ENCODE peak calls at places on chromosome 12, in ten cellular contexts. I, R, V, G, M, E, Q, C, O and H are unnamed samples.

GRCh38 chr12:115337693-115338543 is 653.9 kb upstream of the TBX3 start:
- DNase-seq in M (peak; percentile 68), E (no peak), C (peak; percentile 74), G (no peak), V (peak; percentile 48), Q (peak; percentile 55), R (peak; percentile 8), O (peak; percentile 83), I (peak; percentile 98), H (no peak)

GRCh38 chr12:124386661-124387509 is 92.0 kb downstream of the RFLNA start:
- DNase-seq in O (no peak), C (no peak), R (peak; percentile 18), I (no peak), G (no peak), E (no peak), V (peak; percentile 53), M (peak; percentile 37), Q (no peak), H (no peak)

GRCh38 chr12:90999946-91000345 is 4.8 kb downstream of the EPYC start:
- DNase-seq in O (no peak), V (no peak), E (no peak), Q (no peak), R (no peak), C (no peak), I (peak; percentile 48), M (no peak), G (no peak), H (no peak)

GRCh38 chr12:57095440-57095839 is 6.5 kb downstream of the NAB2 start:
- DNase-seq in G (no peak), C (no peak), E (no peak), R (no peak), I (no peak), Q (no peak), V (no peak), O (no peak), M (no peak), H (no peak)

GRCh38 chr12:26723379-26724308 is 109.3 kb downstream of the ITPR2 start:
- DNase-seq in R (peak; percentile 63), M (peak; percentile 42), G (no peak), I (peak; percentile 78), E (no peak), V (no peak), O (peak; percentile 76), C (peak; percentile 35), Q (no peak), H (no peak)

GRCh38 chr12:88501976-88502938 is 78.0 kb downstream of the KITLG start:
- DNase-seq in E (no peak), I (peak; percentile 48), G (no peak), C (no peak), M (no peak), R (no peak), V (no peak), O (peak; percentile 61), Q (no peak), H (no peak)

GRCh38 chr12:50057000-50057841 is at the start of gene ASIC1:
- DNase-seq in V (no peak), Q (peak; percentile 77), C (peak; percentile 61), G (peak; percentile 11), I (peak; percentile 67), O (peak; percentile 81), E (peak; percentile 87), M (peak; percentile 72), R (peak; percentile 62), H (peak; percentile 73)

GRCh38 chr12:9872743-9873142 is 3.6 kb upstream of the CLEC2B start:
- DNase-seq in R (no peak), Q (peak; percentile 31), O (no peak), M (no peak), V (no peak), I (no peak), C (no peak), G (no peak), E (peak; percentile 75), H (no peak)

GRCh38 chr12:15534322-15534721 is 212.0 kb downstream of the PTPRO start:
- DNase-seq in O (peak; percentile 23), R (no peak), G (no peak), M (no peak), E (no peak), Q (no peak), V (no peak), I (peak; percentile 47), C (no peak), H (no peak)

GRCh38 chr12:54019924-54020586 is 8.2 kb upstream of the HOXC6 start:
- DNase-seq in G (no peak), R (no peak), I (no peak), O (no peak), C (no peak), V (no peak), Q (no peak), E (no peak), M (no peak), H (no peak)

GRCh38 chr12:89156862-89157262 is 195.4 kb downstream of the DUSP6 start:
- DNase-seq in V (no peak), Q (no peak), E (no peak), M (no peak), C (no peak), O (peak; percentile 68), R (peak; percentile 72), I (peak; percentile 67), G (no peak), H (no peak)

GRCh38 chr12:130880411-130880885 is 8.6 kb downstream of the RAN start:
- DNase-seq in O (no peak), I (no peak), Q (no peak), V (no peak), M (no peak), C (no peak), E (no peak), R (no peak), G (no peak), H (no peak)

DNA sequence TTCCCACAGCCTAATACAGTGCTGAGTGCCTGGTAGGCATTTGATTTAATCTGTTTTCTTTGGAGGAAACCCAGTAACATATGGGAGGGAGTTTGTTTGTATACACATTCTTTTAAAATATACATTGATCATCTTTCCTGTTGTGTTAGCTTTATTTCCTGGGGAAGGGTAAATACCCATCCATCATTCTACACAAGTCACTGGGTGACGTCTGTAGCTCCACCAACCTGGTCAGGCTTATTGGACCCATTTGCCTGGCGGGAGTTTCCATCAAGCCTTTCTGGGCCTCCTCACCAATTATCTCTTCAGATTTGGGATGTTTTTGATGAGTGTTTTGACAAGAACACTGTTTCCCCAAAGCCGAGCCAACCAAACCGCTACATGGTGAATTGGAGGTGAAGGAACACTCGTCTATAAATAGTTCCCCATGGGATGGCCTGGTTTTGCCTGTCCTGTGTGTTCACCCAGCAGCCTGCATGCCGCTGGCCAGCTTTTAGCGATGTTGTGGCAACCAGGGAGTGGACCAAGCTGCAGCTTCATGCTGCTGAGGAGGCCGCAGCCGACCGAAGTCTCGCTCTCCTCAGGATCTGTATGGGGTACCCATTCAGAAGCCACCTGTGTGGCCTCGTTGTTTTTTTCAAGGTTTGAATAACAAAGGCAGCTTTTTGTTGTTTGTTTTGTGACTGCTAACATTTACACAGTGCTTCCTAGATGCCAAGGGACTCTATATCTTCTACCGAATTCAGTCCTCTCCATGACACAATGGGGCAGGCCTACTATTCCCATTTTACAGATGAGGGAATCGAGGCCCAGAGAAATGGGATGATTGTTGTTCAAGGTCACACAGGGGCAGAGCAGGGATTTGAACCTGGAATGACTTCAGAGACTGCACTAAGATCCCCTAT is 22.6 kb downstream of the PLXNC1 start:
- DNase-seq in Q (peak; percentile 69), C (no peak), V (no peak), E (no peak), R (no peak), G (no peak), I (no peak), O (no peak), M (no peak), H (no peak)
- H3K27me3 ChIP-seq in Q (peaks cover 80% of the 10 kb centered on the region), C (no peaks in the 10 kb centered on the region), V (no peaks in the 10 kb centered on the region), E (no peaks in the 10 kb centered on the region), R (peaks cover 23% of the 10 kb centered on the region), G (no peaks in the 10 kb centered on the region), I (peaks cover 24% of the 10 kb centered on the region), O (peaks cover 6% of the 10 kb centered on the region), M (no peaks in the 10 kb centered on the region), H (no peaks in the 10 kb centered on the region)

GRCh38 chr12:75714462-75715322 is 203.3 kb upstream of the KRR1 start:
- DNase-seq in V (no peak), R (peak; percentile 21), G (no peak), I (peak; percentile 16), Q (no peak), E (no peak), M (no peak), C (no peak), O (no peak), H (no peak)
- H3K27ac ChIP-seq in V (no peak overlapping the region), R (no peak overlapping the region), G (no peak overlapping the region), I (no peak overlapping the region), Q (no peak overlapping the region), E (no peak overlapping the region), M (no peak overlapping the region), C (no peak overlapping the region), O (no peak overlapping the region), H (no peak overlapping the region)

GRCh38 chr12:1533602-1534304 is 60.6 kb downstream of the FBXL14 start:
- DNase-seq in I (peak; percentile 43), M (no peak), G (no peak), R (no peak), Q (peak; percentile 25), V (no peak), C (no peak), E (no peak), O (no peak), H (no peak)

GRCh38 chr12:1534708-1535107 is 59.7 kb downstream of the FBXL14 start:
- DNase-seq in R (no peak), G (no peak), Q (peak; percentile 25), V (no peak), E (no peak), M (no peak), I (no peak), C (no peak), O (no peak), H (no peak)

GRCh38 chr12:1533205-1533601 is 61.2 kb downstream of the FBXL14 start:
- DNase-seq in C (no peak), E (no peak), I (no peak), G (no peak), O (no peak), R (no peak), Q (peak; percentile 17), V (no peak), M (no peak), H (no peak)

GRCh38 chr12:1539135-1539534 is 55.2 kb downstream of the FBXL14 start:
- DNase-seq in Q (no peak), C (no peak), R (no peak), I (no peak), O (no peak), M (no peak), E (no peak), G (no peak), V (no peak), H (no peak)

DNA sequence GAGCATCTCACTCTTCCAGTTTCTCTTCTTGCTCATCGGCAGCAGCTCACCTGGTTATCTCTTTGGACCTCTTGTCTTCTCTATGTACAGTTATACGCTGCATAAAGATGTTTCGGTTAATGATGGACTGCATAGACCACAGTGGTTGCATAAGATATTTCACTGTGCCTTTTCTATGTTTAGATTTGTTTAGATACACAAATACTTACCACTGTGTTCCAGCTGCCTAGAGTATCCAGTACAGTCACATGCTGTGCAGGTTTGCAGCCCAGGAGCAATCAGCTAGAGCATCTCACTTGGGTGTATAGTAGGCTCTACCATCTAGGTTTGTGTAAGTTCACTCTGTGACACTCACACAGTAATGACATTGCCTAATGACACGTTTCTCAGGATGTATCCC is 57.6 kb downstream of the FBXL14 start:
- DNase-seq in C (no peak), M (no peak), I (peak; percentile 42), G (no peak), E (no peak), R (no peak), V (no peak), Q (no peak), O (no peak), H (no peak)
- H3K27me3 ChIP-seq in C (peaks cover under 1% of the 10 kb centered on the region), M (no peaks in the 10 kb centered on the region), I (no peaks in the 10 kb centered on the region), G (peaks cover 31% of the 10 kb centered on the region), E (peaks cover 4% of the 10 kb centered on the region), R (peaks cover 50% of the 10 kb centered on the region), V (peaks cover 17% of the 10 kb centered on the region), Q (peaks cover 15% of the 10 kb centered on the region), O (no peaks in the 10 kb centered on the region), H (peaks cover 27% of the 10 kb centered on the region)

GRCh38 chr12:102814691-102815367 is 102.2 kb downstream of the PAH start:
- DNase-seq in C (peak; percentile 52), G (no peak), R (no peak), O (no peak), M (peak; percentile 33), V (no peak), Q (no peak), E (no peak), I (no peak), H (no peak)
- H3K27ac ChIP-seq in C (peak overlapping the region; percentile 5), G (no peak overlapping the region), R (no peak overlapping the region), O (no peak overlapping the region), M (no peak overlapping the region), V (no peak overlapping the region), Q (no peak overlapping the region), E (no peak overlapping the region), I (no peak overlapping the region), H (no peak overlapping the region)